ENCODE peak calls at places on chromosomes 13 and 19, in six cellular contexts. One of them, this sample, is unnamed.

GRCh38 chr19:1453525-1454371 is 3.8 kb downstream of the APC2 start:
- DNase-seq in IMR-90: no peak
- DNase-seq in Peyer's patch: no peak
- DNase-seq in GM12878: no peak
- DNase-seq in upper lobe of left lung: no peak
- DNase-seq in fibroblast of the aortic adventitia: no peak
- DNase-seq in this sample: peak

GRCh38 chr13:60661514-60661913 is 264.5 kb downstream of the TDRD3 start:
- DNase-seq in IMR-90: no peak
- DNase-seq in Peyer's patch: no peak
- DNase-seq in GM12878: no peak
- DNase-seq in upper lobe of left lung: no peak
- DNase-seq in fibroblast of the aortic adventitia: no peak
- DNase-seq in this sample: no peak

GRCh38 chr13:44270153-44270552 is 103.5 kb upstream of the SERP2 start:
- DNase-seq in IMR-90: no peak
- DNase-seq in Peyer's patch: no peak
- DNase-seq in GM12878: no peak
- DNase-seq in upper lobe of left lung: no peak
- DNase-seq in fibroblast of the aortic adventitia: no peak
- DNase-seq in this sample: no peak

GRCh38 chr13:114106991-114107685 is 25.3 kb downstream of the RASA3 start:
- DNase-seq in IMR-90: no peak
- DNase-seq in Peyer's patch: no peak
- DNase-seq in GM12878: no peak
- DNase-seq in upper lobe of left lung: peak
- DNase-seq in fibroblast of the aortic adventitia: no peak
- DNase-seq in this sample: no peak

GRCh38 chr13:73835138-73835721 is 299.0 kb downstream of the KLF12 start:
- DNase-seq in IMR-90: peak
- DNase-seq in Peyer's patch: no peak
- DNase-seq in GM12878: peak
- DNase-seq in upper lobe of left lung: no peak
- DNase-seq in fibroblast of the aortic adventitia: peak
- DNase-seq in this sample: peak

GRCh38 chr19:45952691-45953505 is 20.8 kb downstream of the NOVA2 start:
- DNase-seq in IMR-90: peak
- DNase-seq in Peyer's patch: no peak
- DNase-seq in GM12878: no peak
- DNase-seq in upper lobe of left lung: no peak
- DNase-seq in fibroblast of the aortic adventitia: peak
- DNase-seq in this sample: peak

GRCh38 chr13:40503966-40504591 is 162.4 kb downstream of the FOXO1 start:
- DNase-seq in IMR-90: peak
- DNase-seq in Peyer's patch: no peak
- DNase-seq in GM12878: no peak
- DNase-seq in upper lobe of left lung: no peak
- DNase-seq in fibroblast of the aortic adventitia: peak
- DNase-seq in this sample: peak

GRCh38 chr19:45505996-45506245 is 1.4 kb upstream of the VASP start:
- DNase-seq in IMR-90: no peak
- DNase-seq in Peyer's patch: no peak
- DNase-seq in GM12878: no peak
- DNase-seq in upper lobe of left lung: no peak
- DNase-seq in fibroblast of the aortic adventitia: no peak
- DNase-seq in this sample: no peak

GRCh38 chr19:45800009-45800553 is 7.4 kb upstream of the DMWD start:
- DNase-seq in IMR-90: peak
- DNase-seq in Peyer's patch: no peak
- DNase-seq in GM12878: no peak
- DNase-seq in upper lobe of left lung: no peak
- DNase-seq in fibroblast of the aortic adventitia: peak
- DNase-seq in this sample: peak

GRCh38 chr19:51593969-51594773 is 23.1 kb downstream of the ZNF175 start:
- DNase-seq in IMR-90: peak
- DNase-seq in Peyer's patch: peak
- DNase-seq in GM12878: peak
- DNase-seq in upper lobe of left lung: peak
- DNase-seq in fibroblast of the aortic adventitia: peak
- DNase-seq in this sample: peak

GRCh38 chr19:29060833-29061364 is 152.1 kb downstream of the UQCRFS1 start:
- DNase-seq in IMR-90: no peak
- DNase-seq in Peyer's patch: no peak
- DNase-seq in GM12878: no peak
- DNase-seq in upper lobe of left lung: no peak
- DNase-seq in fibroblast of the aortic adventitia: no peak
- DNase-seq in this sample: no peak

GRCh38 chr13:37179646-37180045 is 74.2 kb upstream of the CSNK1A1L start:
- DNase-seq in IMR-90: no peak
- DNase-seq in Peyer's patch: no peak
- DNase-seq in GM12878: no peak
- DNase-seq in upper lobe of left lung: no peak
- DNase-seq in fibroblast of the aortic adventitia: peak
- DNase-seq in this sample: peak

GRCh38 chr19:45553464-45553863 is 31.1 kb downstream of the OPA3 start:
- DNase-seq in IMR-90: no peak
- DNase-seq in Peyer's patch: no peak
- DNase-seq in GM12878: no peak
- DNase-seq in upper lobe of left lung: no peak
- DNase-seq in fibroblast of the aortic adventitia: no peak
- DNase-seq in this sample: no peak

GRCh38 chr13:111174377-111174776 is 59.3 kb downstream of the ARHGEF7 start:
- DNase-seq in IMR-90: no peak
- DNase-seq in Peyer's patch: no peak
- DNase-seq in GM12878: no peak
- DNase-seq in upper lobe of left lung: no peak
- DNase-seq in fibroblast of the aortic adventitia: no peak
- DNase-seq in this sample: no peak

GRCh38 chr19:31154021-31154420 is 195.2 kb downstream of the TSHZ3 start:
- DNase-seq in IMR-90: peak
- DNase-seq in Peyer's patch: no peak
- DNase-seq in GM12878: no peak
- DNase-seq in upper lobe of left lung: no peak
- DNase-seq in fibroblast of the aortic adventitia: peak
- DNase-seq in this sample: peak

GRCh38 chr13:77460195-77460594 is 75.3 kb upstream of the SCEL start:
- DNase-seq in IMR-90: no peak
- DNase-seq in Peyer's patch: no peak
- DNase-seq in GM12878: peak
- DNase-seq in upper lobe of left lung: peak
- DNase-seq in fibroblast of the aortic adventitia: peak
- DNase-seq in this sample: no peak

GRCh38 chr19:40553885-40554857 is 22.5 kb upstream of the SHKBP1 start:
- DNase-seq in IMR-90: no peak
- DNase-seq in Peyer's patch: no peak
- DNase-seq in GM12878: no peak
- DNase-seq in upper lobe of left lung: no peak
- DNase-seq in fibroblast of the aortic adventitia: no peak
- DNase-seq in this sample: no peak

GRCh38 chr13:110583178-110583865 is 21.8 kb upstream of the RAB20 start:
- DNase-seq in IMR-90: no peak
- DNase-seq in Peyer's patch: no peak
- DNase-seq in GM12878: no peak
- DNase-seq in upper lobe of left lung: no peak
- DNase-seq in fibroblast of the aortic adventitia: no peak
- DNase-seq in this sample: no peak

GRCh38 chr19:47813304-47813994 is 8.3 kb upstream of the CRX start:
- DNase-seq in IMR-90: peak
- DNase-seq in Peyer's patch: peak
- DNase-seq in GM12878: no peak
- DNase-seq in upper lobe of left lung: peak
- DNase-seq in fibroblast of the aortic adventitia: peak
- DNase-seq in this sample: peak

GRCh38 chr19:17560205-17560595 is 4.8 kb downstream of the COLGALT1 start:
- DNase-seq in IMR-90: peak
- DNase-seq in Peyer's patch: no peak
- DNase-seq in GM12878: no peak
- DNase-seq in upper lobe of left lung: peak
- DNase-seq in fibroblast of the aortic adventitia: peak
- DNase-seq in this sample: peak

GRCh38 chr13:106230450-106230849 is 305.0 kb downstream of the EFNB2 start:
- DNase-seq in IMR-90: peak
- DNase-seq in Peyer's patch: no peak
- DNase-seq in GM12878: no peak
- DNase-seq in upper lobe of left lung: no peak
- DNase-seq in fibroblast of the aortic adventitia: peak
- DNase-seq in this sample: peak

GRCh38 chr19:33805840-33806433 is 9.3 kb downstream of the KCTD15 start:
- DNase-seq in IMR-90: no peak
- DNase-seq in Peyer's patch: no peak
- DNase-seq in GM12878: no peak
- DNase-seq in upper lobe of left lung: no peak
- DNase-seq in fibroblast of the aortic adventitia: no peak
- DNase-seq in this sample: no peak

GRCh38 chr13:70844391-70845108 is 736.3 kb upstream of the KLHL1 start:
- DNase-seq in IMR-90: no peak
- DNase-seq in Peyer's patch: no peak
- DNase-seq in GM12878: no peak
- DNase-seq in upper lobe of left lung: no peak
- DNase-seq in fibroblast of the aortic adventitia: no peak
- DNase-seq in this sample: no peak

GRCh38 chr13:54628383-54628782 is 1599.8 kb downstream of the OLFM4 start:
- DNase-seq in IMR-90: no peak
- DNase-seq in Peyer's patch: no peak
- DNase-seq in GM12878: no peak
- DNase-seq in upper lobe of left lung: no peak
- DNase-seq in fibroblast of the aortic adventitia: no peak
- DNase-seq in this sample: no peak

GRCh38 chr13:107379398-107380155 is 811.6 kb upstream of the ARGLU1 start:
- DNase-seq in IMR-90: no peak
- DNase-seq in Peyer's patch: no peak
- DNase-seq in GM12878: no peak
- DNase-seq in upper lobe of left lung: no peak
- DNase-seq in fibroblast of the aortic adventitia: no peak
- DNase-seq in this sample: no peak

GRCh38 chr13:39111145-39111544 is 72.9 kb downstream of the NHLRC3 start:
- DNase-seq in IMR-90: no peak
- DNase-seq in Peyer's patch: no peak
- DNase-seq in GM12878: no peak
- DNase-seq in upper lobe of left lung: no peak
- DNase-seq in fibroblast of the aortic adventitia: no peak
- DNase-seq in this sample: no peak

GRCh38 chr19:41425174-41426115 is 1.7 kb downstream of the B3GNT8 start:
- DNase-seq in IMR-90: no peak
- DNase-seq in Peyer's patch: no peak
- DNase-seq in GM12878: no peak
- DNase-seq in upper lobe of left lung: no peak
- DNase-seq in fibroblast of the aortic adventitia: no peak
- DNase-seq in this sample: no peak

GRCh38 chr13:24649685-24650038 is 30.5 kb upstream of the ATP12A start:
- DNase-seq in IMR-90: no peak
- DNase-seq in Peyer's patch: no peak
- DNase-seq in GM12878: no peak
- DNase-seq in upper lobe of left lung: no peak
- DNase-seq in fibroblast of the aortic adventitia: no peak
- DNase-seq in this sample: no peak

GRCh38 chr13:79659161-79659560 is 178.2 kb downstream of the NDFIP2 start:
- DNase-seq in IMR-90: no peak
- DNase-seq in Peyer's patch: no peak
- DNase-seq in GM12878: no peak
- DNase-seq in upper lobe of left lung: no peak
- DNase-seq in fibroblast of the aortic adventitia: peak
- DNase-seq in this sample: peak

GRCh38 chr19:36420961-36421748 is 2.7 kb upstream of the ZFP82 start:
- DNase-seq in IMR-90: peak
- DNase-seq in Peyer's patch: no peak
- DNase-seq in GM12878: no peak
- DNase-seq in upper lobe of left lung: no peak
- DNase-seq in fibroblast of the aortic adventitia: peak
- DNase-seq in this sample: peak
- H3K4me3 ChIP-seq in IMR-90: peak
- H3K4me3 ChIP-seq in Peyer's patch: peak
- H3K4me3 ChIP-seq in GM12878: no peak
- H3K4me3 ChIP-seq in upper lobe of left lung: peak
- H3K4me3 ChIP-seq in fibroblast of the aortic adventitia: peak
- H3K4me3 ChIP-seq in this sample: peak

GRCh38 chr19:371501-372160 is 27.0 kb upstream of the MIER2 start:
- DNase-seq in IMR-90: no peak
- DNase-seq in Peyer's patch: no peak
- DNase-seq in GM12878: no peak
- DNase-seq in upper lobe of left lung: no peak
- DNase-seq in fibroblast of the aortic adventitia: no peak
- DNase-seq in this sample: peak
- TF ChIP-seq CTCF in IMR-90: no peak
- TF ChIP-seq CTCF in Peyer's patch: no peak
- TF ChIP-seq CTCF in GM12878: no peak
- TF ChIP-seq CTCF in upper lobe of left lung: no peak
- TF ChIP-seq CTCF in fibroblast of the aortic adventitia: no peak
- TF ChIP-seq CTCF in this sample: no peak

DNA sequence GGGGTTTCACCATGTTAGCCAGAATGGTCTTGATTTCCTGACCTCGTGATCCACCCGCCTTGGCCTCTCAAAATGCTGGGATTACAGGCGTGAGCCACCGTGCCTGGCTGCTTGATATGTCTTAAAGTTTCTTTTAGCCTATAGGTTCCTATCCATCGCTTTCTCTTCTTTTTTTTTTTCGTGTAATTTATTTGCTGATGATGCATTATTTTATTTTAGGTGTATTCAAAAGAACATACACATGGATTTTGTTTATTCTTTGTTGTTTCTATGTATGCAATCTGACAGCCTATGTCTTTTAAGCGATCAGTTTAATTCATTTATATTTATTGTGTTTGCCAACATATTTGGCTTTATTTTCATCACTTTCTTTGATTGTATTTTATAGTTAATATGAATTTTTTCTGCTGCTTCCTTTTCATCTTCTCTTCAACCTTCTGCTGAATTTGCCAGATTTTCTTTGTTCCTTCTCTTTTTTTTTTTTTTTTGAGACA is 26.0 kb upstream of the TNFAIP8L1 start:
- DNase-seq in IMR-90: no peak
- DNase-seq in Peyer's patch: no peak
- DNase-seq in GM12878: no peak
- DNase-seq in upper lobe of left lung: no peak
- DNase-seq in fibroblast of the aortic adventitia: no peak
- DNase-seq in this sample: no peak
- H3K4me3 ChIP-seq in IMR-90: no peak
- H3K4me3 ChIP-seq in Peyer's patch: no peak
- H3K4me3 ChIP-seq in GM12878: no peak
- H3K4me3 ChIP-seq in upper lobe of left lung: no peak
- H3K4me3 ChIP-seq in fibroblast of the aortic adventitia: no peak
- H3K4me3 ChIP-seq in this sample: no peak

DNA sequence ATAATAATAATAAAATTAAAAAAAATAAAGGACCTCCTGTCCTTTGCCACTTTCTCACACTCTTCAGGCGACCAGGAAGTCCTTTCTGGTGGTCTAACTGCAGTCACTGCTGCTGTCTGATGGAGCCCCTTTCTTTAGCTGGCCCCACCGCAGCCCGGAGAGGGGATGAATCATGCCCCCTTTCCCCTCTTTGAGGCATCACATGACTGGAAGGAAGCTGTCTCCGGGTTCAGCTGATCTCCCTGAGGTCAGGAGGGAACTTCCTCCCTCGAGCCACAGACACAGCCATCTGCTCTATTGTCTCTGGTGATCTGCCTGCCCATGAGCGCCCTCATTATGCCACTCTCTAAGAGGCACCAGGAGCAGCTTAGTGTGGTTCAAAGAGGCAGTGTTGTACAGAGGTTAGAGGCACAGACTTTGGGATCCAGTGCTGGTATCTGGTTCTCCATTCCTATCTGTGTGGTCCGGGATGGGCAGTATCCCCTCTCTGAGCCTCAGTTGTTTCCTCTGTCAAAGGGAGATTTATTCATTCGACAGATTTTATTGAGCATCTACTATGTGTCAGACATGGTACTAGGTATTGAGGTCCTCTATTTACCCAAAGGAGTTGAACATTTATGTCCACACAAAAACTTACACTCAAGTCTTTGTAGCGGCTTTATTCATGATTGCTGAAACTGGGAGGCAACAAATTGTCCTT is 30.0 kb downstream of the VAV1 start:
- DNase-seq in IMR-90: no peak
- DNase-seq in Peyer's patch: peak
- DNase-seq in GM12878: peak
- DNase-seq in upper lobe of left lung: peak
- DNase-seq in fibroblast of the aortic adventitia: no peak
- DNase-seq in this sample: no peak
- TF ChIP-seq CTCF in IMR-90: no peak
- TF ChIP-seq CTCF in Peyer's patch: no peak
- TF ChIP-seq CTCF in GM12878: peak
- TF ChIP-seq CTCF in upper lobe of left lung: no peak
- TF ChIP-seq CTCF in fibroblast of the aortic adventitia: no peak
- TF ChIP-seq CTCF in this sample: no peak

This sample was measured in AG10803.